ENCODE peak calls at places on chromosomes 1 and 21, in seven cellular contexts. One of them, this sample, is unnamed.

GRCh38 chr21:41805643-41806042 is 38.8 kb upstream of the RIPK4 start:
- DNase-seq in AG04449: no peak
- DNase-seq in AG04450: no peak
- DNase-seq in NB4: no peak
- DNase-seq in heart right ventricle: no peak
- DNase-seq in heart left ventricle: no peak
- DNase-seq in thyroid gland: no peak
- DNase-seq in this sample: no peak

GRCh38 chr1:155051777-155052398 is 772 bp downstream of the ADAM15 start:
- DNase-seq in heart left ventricle: peak; percentile 78
- DNase-seq in thyroid gland: peak; percentile 76
- DNase-seq in AG04450: no peak
- DNase-seq in AG04449: no peak
- DNase-seq in heart right ventricle: peak; percentile 79
- DNase-seq in NB4: peak; percentile 60
- DNase-seq in this sample: no peak

GRCh38 chr1:167373398-167373797 is 144.9 kb downstream of the CD247 start:
- DNase-seq in thyroid gland: no peak
- DNase-seq in AG04449: no peak
- DNase-seq in AG04450: no peak
- DNase-seq in heart left ventricle: no peak
- DNase-seq in NB4: no peak
- DNase-seq in heart right ventricle: peak; percentile 9
- DNase-seq in this sample: no peak

GRCh38 chr1:227192163-227192562 is 126.1 kb downstream of the CDC42BPA start:
- DNase-seq in AG04450: peak; percentile 94
- DNase-seq in heart right ventricle: no peak
- DNase-seq in heart left ventricle: no peak
- DNase-seq in thyroid gland: no peak
- DNase-seq in NB4: peak; percentile 7
- DNase-seq in AG04449: peak; percentile 91
- DNase-seq in this sample: peak; percentile 88

GRCh38 chr1:85283475-85284199 is 7.2 kb upstream of the BCL10 start:
- DNase-seq in heart left ventricle: no peak
- DNase-seq in AG04450: no peak
- DNase-seq in AG04449: no peak
- DNase-seq in thyroid gland: no peak
- DNase-seq in heart right ventricle: no peak
- DNase-seq in NB4: no peak
- DNase-seq in this sample: no peak

GRCh38 chr21:39676054-39676771 is 63.5 kb downstream of the B3GALT5 start:
- DNase-seq in heart right ventricle: peak; percentile 41
- DNase-seq in thyroid gland: peak; percentile 56
- DNase-seq in NB4: no peak
- DNase-seq in heart left ventricle: peak; percentile 26
- DNase-seq in AG04450: no peak
- DNase-seq in AG04449: no peak
- DNase-seq in this sample: peak; percentile 54

GRCh38 chr1:176096015-176096414 is 111.1 kb downstream of the COP1 start:
- DNase-seq in NB4: no peak
- DNase-seq in heart right ventricle: no peak
- DNase-seq in thyroid gland: no peak
- DNase-seq in AG04450: no peak
- DNase-seq in AG04449: no peak
- DNase-seq in heart left ventricle: no peak
- DNase-seq in this sample: no peak

GRCh38 chr1:40769815-40770214 is 13.8 kb upstream of the KCNQ4 start:
- DNase-seq in AG04450: no peak
- DNase-seq in NB4: peak; percentile 13
- DNase-seq in AG04449: no peak
- DNase-seq in heart left ventricle: no peak
- DNase-seq in thyroid gland: no peak
- DNase-seq in heart right ventricle: peak; percentile 32
- DNase-seq in this sample: no peak

GRCh38 chr1:153490272-153491051 is 30.0 kb upstream of the S100A7 start:
- DNase-seq in AG04450: peak; percentile 81
- DNase-seq in heart left ventricle: peak; percentile 64
- DNase-seq in thyroid gland: peak; percentile 10
- DNase-seq in AG04449: no peak
- DNase-seq in NB4: peak; percentile 69
- DNase-seq in heart right ventricle: peak; percentile 75
- DNase-seq in this sample: peak; percentile 85

GRCh38 chr1:1562556-1563195 is 12.0 kb downstream of the SSU72 start:
- DNase-seq in NB4: no peak
- DNase-seq in AG04449: no peak
- DNase-seq in heart left ventricle: no peak
- DNase-seq in AG04450: no peak
- DNase-seq in heart right ventricle: no peak
- DNase-seq in thyroid gland: no peak
- DNase-seq in this sample: no peak

GRCh38 chr1:180244840-180245239 is 14.8 kb downstream of the LHX4 start:
- DNase-seq in heart left ventricle: no peak
- DNase-seq in AG04450: no peak
- DNase-seq in thyroid gland: no peak
- DNase-seq in heart right ventricle: no peak
- DNase-seq in NB4: no peak
- DNase-seq in AG04449: no peak
- DNase-seq in this sample: no peak

GRCh38 chr21:31732891-31733520 is 1.1 kb upstream of the SCAF4 start:
- DNase-seq in heart left ventricle: no peak
- DNase-seq in AG04449: no peak
- DNase-seq in NB4: peak; percentile 58
- DNase-seq in thyroid gland: no peak
- DNase-seq in AG04450: no peak
- DNase-seq in heart right ventricle: peak; percentile 7
- DNase-seq in this sample: no peak

GRCh38 chr1:110477041-110477440 is 26.1 kb downstream of the PROK1 start:
- DNase-seq in NB4: no peak
- DNase-seq in AG04449: no peak
- DNase-seq in heart left ventricle: no peak
- DNase-seq in AG04450: peak; percentile 16
- DNase-seq in thyroid gland: no peak
- DNase-seq in heart right ventricle: no peak
- DNase-seq in this sample: no peak

DNA sequence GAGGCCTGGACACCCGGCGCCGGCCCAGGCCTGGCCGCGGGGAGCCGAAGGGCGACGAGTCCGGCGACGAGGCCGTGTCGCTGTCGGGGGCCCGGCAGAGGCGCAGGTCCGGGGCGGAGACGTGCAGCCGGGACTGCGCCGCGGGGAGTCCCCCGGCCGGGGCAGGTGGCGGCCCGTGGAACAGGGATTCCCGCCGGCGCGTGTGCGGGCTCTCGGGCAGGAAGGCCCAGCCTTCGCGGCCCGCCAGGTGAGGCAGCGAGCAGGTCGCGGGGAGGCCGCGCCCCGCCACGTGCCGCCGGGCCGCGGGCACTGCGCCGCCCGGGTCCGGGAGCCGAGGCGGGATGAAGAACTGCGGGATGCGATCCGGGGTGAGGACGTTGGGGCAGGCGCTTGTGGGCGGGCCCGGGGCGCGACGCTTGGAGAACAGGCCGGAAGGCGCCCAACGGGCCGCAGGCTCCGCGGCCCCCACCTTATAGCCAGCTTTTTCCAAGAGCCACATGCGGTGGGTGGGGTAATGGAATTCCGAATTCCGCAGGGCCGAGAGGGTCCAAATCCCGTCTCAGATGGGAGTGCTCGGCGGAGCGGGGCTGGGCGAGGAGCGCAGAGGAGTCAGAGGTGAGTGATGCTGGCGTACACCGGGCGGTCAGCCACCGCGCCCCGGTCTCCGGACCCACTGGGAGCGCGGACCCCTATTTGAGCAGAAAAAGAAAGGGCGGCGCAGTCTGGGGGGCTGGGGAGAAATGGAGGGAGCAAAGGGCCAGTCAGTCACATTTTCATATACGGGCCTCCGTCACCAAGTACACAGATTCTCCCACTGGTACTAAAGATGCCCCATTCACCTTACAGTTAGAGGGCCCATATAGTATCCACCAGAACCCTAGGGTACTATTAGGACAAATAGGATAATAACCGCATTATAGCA is 868 bp downstream of the C2CD4D start:
- DNase-seq in heart right ventricle: no peak
- DNase-seq in AG04449: no peak
- DNase-seq in NB4: no peak
- DNase-seq in AG04450: no peak
- DNase-seq in heart left ventricle: no peak
- DNase-seq in thyroid gland: no peak
- DNase-seq in this sample: no peak
- H3K4me3 ChIP-seq in heart right ventricle: peak overlapping the region; percentile 58
- H3K4me3 ChIP-seq in AG04449: peak overlapping the region; percentile 32
- H3K4me3 ChIP-seq in NB4: no peak overlapping the region
- H3K4me3 ChIP-seq in AG04450: peak overlapping the region; percentile 17
- H3K4me3 ChIP-seq in heart left ventricle: peak overlapping the region; percentile 58
- H3K4me3 ChIP-seq in thyroid gland: no peak overlapping the region
- H3K4me3 ChIP-seq in this sample: peak overlapping the region; percentile 34

GRCh38 chr1:205071801-205072200 is 12.5 kb downstream of the TMEM81 start:
- DNase-seq in thyroid gland: no peak
- DNase-seq in AG04449: no peak
- DNase-seq in AG04450: no peak
- DNase-seq in heart right ventricle: no peak
- DNase-seq in heart left ventricle: no peak
- DNase-seq in NB4: no peak
- DNase-seq in this sample: no peak

GRCh38 chr1:205072881-205073280 is 11.4 kb downstream of the TMEM81 start:
- DNase-seq in heart right ventricle: no peak
- DNase-seq in thyroid gland: no peak
- DNase-seq in AG04449: no peak
- DNase-seq in heart left ventricle: no peak
- DNase-seq in NB4: no peak
- DNase-seq in AG04450: no peak
- DNase-seq in this sample: no peak

GRCh38 chr1:205069371-205070125 is 14.7 kb downstream of the TMEM81 start:
- DNase-seq in heart right ventricle: no peak
- DNase-seq in heart left ventricle: no peak
- DNase-seq in thyroid gland: no peak
- DNase-seq in NB4: no peak
- DNase-seq in AG04449: no peak
- DNase-seq in AG04450: no peak
- DNase-seq in this sample: no peak

GRCh38 chr1:205072286-205072685 is 12.0 kb downstream of the TMEM81 start:
- DNase-seq in AG04450: no peak
- DNase-seq in thyroid gland: no peak
- DNase-seq in AG04449: no peak
- DNase-seq in NB4: no peak
- DNase-seq in heart left ventricle: no peak
- DNase-seq in heart right ventricle: no peak
- DNase-seq in this sample: no peak

DNA sequence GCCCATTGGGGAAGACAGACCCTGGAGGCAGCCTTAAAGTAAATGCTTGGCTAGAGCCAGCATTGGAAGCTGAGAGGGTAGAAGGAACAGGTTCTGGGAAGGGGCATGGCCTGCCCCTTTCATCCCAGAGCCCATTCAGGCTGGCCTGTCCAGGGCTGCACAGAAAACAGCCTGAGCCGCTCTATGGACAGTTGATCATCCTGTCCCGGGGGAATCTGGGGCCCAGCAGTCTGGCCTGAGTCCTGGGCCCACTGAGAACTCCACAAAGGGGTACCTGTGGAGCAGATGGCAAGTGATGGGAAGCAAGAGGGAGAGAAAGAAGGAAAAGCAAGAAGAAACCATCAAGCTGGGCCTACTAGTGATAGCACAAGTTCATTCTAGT is 13.2 kb downstream of the TMEM81 start:
- DNase-seq in heart left ventricle: no peak
- DNase-seq in NB4: no peak
- DNase-seq in thyroid gland: no peak
- DNase-seq in AG04450: no peak
- DNase-seq in AG04449: no peak
- DNase-seq in heart right ventricle: no peak
- DNase-seq in this sample: no peak
- H3K4me3 ChIP-seq in heart left ventricle: no peak overlapping the region
- H3K4me3 ChIP-seq in NB4: no peak overlapping the region
- H3K4me3 ChIP-seq in thyroid gland: no peak overlapping the region
- H3K4me3 ChIP-seq in AG04450: no peak overlapping the region
- H3K4me3 ChIP-seq in AG04449: no peak overlapping the region
- H3K4me3 ChIP-seq in heart right ventricle: no peak overlapping the region
- H3K4me3 ChIP-seq in this sample: no peak overlapping the region

GRCh38 chr1:150568567-150568966 is 10.8 kb downstream of the MCL1 start:
- DNase-seq in AG04449: no peak
- DNase-seq in AG04450: no peak
- DNase-seq in heart right ventricle: no peak
- DNase-seq in NB4: no peak
- DNase-seq in thyroid gland: no peak
- DNase-seq in heart left ventricle: no peak
- DNase-seq in this sample: no peak

GRCh38 chr1:150564051-150564991 is 15.1 kb downstream of the MCL1 start:
- DNase-seq in thyroid gland: no peak
- DNase-seq in heart left ventricle: no peak
- DNase-seq in AG04449: no peak
- DNase-seq in heart right ventricle: no peak
- DNase-seq in NB4: no peak
- DNase-seq in AG04450: no peak
- DNase-seq in this sample: no peak

GRCh38 chr1:150567717-150568561 is 11.5 kb downstream of the MCL1 start:
- DNase-seq in AG04449: peak; percentile 95
- DNase-seq in AG04450: peak; percentile 95
- DNase-seq in NB4: no peak
- DNase-seq in heart right ventricle: peak; percentile 74
- DNase-seq in thyroid gland: peak; percentile 98
- DNase-seq in heart left ventricle: peak; percentile 73
- DNase-seq in this sample: peak; percentile 97

GRCh38 chr1:150567341-150567716 is 12.1 kb downstream of the MCL1 start:
- DNase-seq in NB4: no peak
- DNase-seq in thyroid gland: no peak
- DNase-seq in AG04450: no peak
- DNase-seq in heart left ventricle: no peak
- DNase-seq in AG04449: no peak
- DNase-seq in heart right ventricle: no peak
- DNase-seq in this sample: no peak

DNA sequence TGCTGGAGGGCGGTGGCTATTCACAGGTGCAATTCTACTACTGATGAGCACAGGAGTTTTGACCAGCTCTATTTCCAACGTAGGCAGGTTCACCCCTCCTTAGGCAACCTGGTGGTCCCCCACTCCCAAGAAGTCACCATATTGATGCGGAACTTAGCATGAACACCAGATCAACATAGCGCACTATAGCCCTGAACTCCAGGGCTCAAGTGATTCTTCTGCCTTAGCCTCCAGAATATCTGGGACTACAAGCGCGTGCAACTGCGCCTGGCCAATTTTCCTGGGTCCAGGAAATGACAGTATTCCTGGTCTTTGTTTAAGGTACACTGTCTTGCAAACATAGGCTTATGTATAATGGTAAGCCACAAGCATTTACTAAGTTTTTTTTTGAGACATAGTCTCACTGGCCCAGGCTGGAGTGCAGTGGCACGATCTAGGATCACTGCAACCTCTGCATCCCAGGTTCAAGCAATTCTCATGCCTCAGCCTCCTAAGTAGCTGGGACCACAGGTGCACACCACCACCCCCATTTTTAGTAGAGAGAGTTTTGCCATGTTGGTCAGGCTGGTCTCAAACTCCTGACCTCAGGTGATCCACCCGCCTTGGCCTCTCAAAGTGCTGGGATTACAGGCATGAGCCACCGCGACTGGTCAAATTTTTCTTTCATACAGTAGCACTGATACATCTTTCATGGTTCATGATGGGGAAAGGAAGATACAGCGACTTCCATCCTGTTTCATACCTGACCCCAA is 12.6 kb downstream of the MCL1 start:
- DNase-seq in heart right ventricle: no peak
- DNase-seq in thyroid gland: no peak
- DNase-seq in heart left ventricle: no peak
- DNase-seq in NB4: no peak
- DNase-seq in AG04449: no peak
- DNase-seq in AG04450: no peak
- DNase-seq in this sample: no peak
- H3K4me3 ChIP-seq in heart right ventricle: peak overlapping the region; percentile 47
- H3K4me3 ChIP-seq in thyroid gland: no peak overlapping the region
- H3K4me3 ChIP-seq in heart left ventricle: peak overlapping the region; percentile 40
- H3K4me3 ChIP-seq in NB4: no peak overlapping the region
- H3K4me3 ChIP-seq in AG04449: no peak overlapping the region
- H3K4me3 ChIP-seq in AG04450: peak overlapping the region; percentile 48
- H3K4me3 ChIP-seq in this sample: peak overlapping the region; percentile 36

GRCh38 chr1:229410370-229410691 is 23.6 kb downstream of the ACTA1 start:
- DNase-seq in NB4: peak; percentile 81
- DNase-seq in heart right ventricle: no peak
- DNase-seq in thyroid gland: no peak
- DNase-seq in heart left ventricle: no peak
- DNase-seq in AG04450: no peak
- DNase-seq in AG04449: no peak
- DNase-seq in this sample: no peak
- H3K4me3 ChIP-seq in NB4: peak overlapping the region; percentile 44
- H3K4me3 ChIP-seq in heart right ventricle: peak overlapping the region; percentile 21
- H3K4me3 ChIP-seq in thyroid gland: no peak overlapping the region
- H3K4me3 ChIP-seq in heart left ventricle: peak overlapping the region; percentile 5
- H3K4me3 ChIP-seq in AG04450: no peak overlapping the region
- H3K4me3 ChIP-seq in AG04449: no peak overlapping the region
- H3K4me3 ChIP-seq in this sample: no peak overlapping the region